ENCODE peak calls at places on chromosomes 6 and 20, in five cellular contexts. A, E, P, U and K are unnamed samples.

GRCh38 chr6:86937219-86938079 is at the start of gene HTR1E:
- DNase-seq in E (no peak), A (peak; percentile 6), P (peak; percentile 97), U (no peak), K (no peak)

GRCh38 chr20:15859061-15859460 is 714.2 kb downstream of the KIF16B start:
- DNase-seq in A (no peak), P (no peak), E (no peak), U (no peak), K (no peak)

GRCh38 chr6:219641-220198 is 72.6 kb upstream of the DUSP22 start:
- DNase-seq in P (peak; percentile 73), U (no peak), E (no peak), A (no peak), K (no peak)

GRCh38 chr6:75210885-75211739 is 5.3 kb upstream of the COL12A1 start:
- DNase-seq in A (peak; percentile 44), U (no peak), P (peak; percentile 61), E (peak; percentile 58), K (peak; percentile 74)

GRCh38 chr20:2825770-2826169 is 9.6 kb downstream of the TMEM239 start:
- DNase-seq in P (no peak), U (no peak), E (no peak), A (no peak), K (no peak)

GRCh38 chr6:163126741-163127140 is 287.8 kb upstream of the QKI start:
- DNase-seq in A (no peak), E (no peak), P (no peak), U (no peak), K (no peak)

GRCh38 chr6:141956046-141956761 is 176.5 kb upstream of the GJE1 start:
- DNase-seq in A (peak; percentile 17), P (no peak), U (no peak), E (no peak), K (no peak)

GRCh38 chr20:325889-326644 is 715 bp downstream of the SOX12 start:
- DNase-seq in P (peak; percentile 89), U (no peak), A (peak; percentile 39), E (peak; percentile 81), K (no peak)

GRCh38 chr6:99471638-99472037 is 43.6 kb downstream of the USP45 start:
- DNase-seq in E (no peak), A (no peak), P (no peak), U (no peak), K (no peak)

GRCh38 chr6:22828179-22829062 is 259.1 kb downstream of the HDGFL1 start:
- DNase-seq in E (no peak), P (peak; percentile 81), U (peak; percentile 49), A (peak; percentile 56), K (no peak)

GRCh38 chr6:93423542-93423941 is 4.2 kb upstream of the EPHA7 start:
- DNase-seq in P (peak; percentile 79), E (no peak), A (peak; percentile 44), U (no peak), K (no peak)

GRCh38 chr6:14502551-14502950 is 385.0 kb downstream of the CD83 start:
- DNase-seq in A (no peak), E (no peak), U (no peak), P (no peak), K (no peak)

GRCh38 chr6:152585236-152585635 is 51.9 kb downstream of the SYNE1 start:
- DNase-seq in P (no peak), E (no peak), U (no peak), A (no peak), K (no peak)

GRCh38 chr20:17841751-17842191 is 126.8 kb downstream of the SNX5 start:
- DNase-seq in P (no peak), U (no peak), A (no peak), E (no peak), K (no peak)

GRCh38 chr6:14094721-14095120 is 22.9 kb upstream of the CD83 start:
- DNase-seq in P (no peak), A (no peak), E (no peak), U (no peak), K (no peak)

GRCh38 chr20:21156266-21156665 is 30.4 kb downstream of the KIZ start:
- DNase-seq in P (no peak), E (no peak), U (no peak), A (no peak), K (no peak)

GRCh38 chr6:72952808-72953630 is 272.3 kb downstream of the KHDC1L start:
- DNase-seq in P (no peak), U (no peak), E (no peak), A (no peak), K (no peak)

GRCh38 chr6:47034919-47035318 is 7.2 kb downstream of the ADGRF1 start:
- DNase-seq in E (no peak), A (peak; percentile 87), P (no peak), U (peak; percentile 91), K (no peak)

GRCh38 chr6:54194067-54194466 is 82.8 kb downstream of the MLIP start:
- DNase-seq in P (no peak), U (no peak), A (no peak), E (no peak), K (no peak)

GRCh38 chr6:17032595-17033591 is 69.0 kb upstream of the STMND1 start:
- DNase-seq in U (peak; percentile 78), P (no peak), E (no peak), A (no peak), K (no peak)

GRCh38 chr20:18851556-18852098 is 38.0 kb downstream of the SCP2D1 start:
- DNase-seq in A (no peak), E (peak; percentile 40), U (no peak), P (no peak), K (no peak)

GRCh38 chr6:100809346-100809745 is 71.8 kb downstream of the ASCC3 start:
- DNase-seq in U (no peak), P (no peak), E (no peak), A (no peak), K (no peak)

GRCh38 chr6:64736421-64736950 is 970.5 kb downstream of the EYS start:
- DNase-seq in P (no peak), A (no peak), E (no peak), U (no peak), K (no peak)

GRCh38 chr6:42724825-42725224 is 2.4 kb upstream of the PRPH2 start:
- DNase-seq in A (no peak), E (no peak), P (no peak), U (no peak), K (no peak)

GRCh38 chr20:9627219-9627618 is 112.8 kb downstream of the LAMP5 start:
- DNase-seq in E (no peak), U (no peak), A (no peak), P (no peak), K (no peak)

GRCh38 chr6:12751694-12752304 is 35.2 kb downstream of the PHACTR1 start:
- DNase-seq in P (peak; percentile 92), E (peak; percentile 51), A (no peak), U (peak; percentile 15), K (no peak)

GRCh38 chr6:169838291-169839028 is 87.0 kb downstream of the ERMARD start:
- DNase-seq in E (no peak), A (no peak), U (no peak), P (peak; percentile 25), K (no peak)

GRCh38 chr20:50392138-50392866 is 117.9 kb upstream of the PTPN1 start:
- DNase-seq in P (no peak), E (no peak), U (no peak), A (no peak), K (no peak)

GRCh38 chr6:28269492-28269891 is 2.5 kb downstream of the ZSCAN26 start:
- DNase-seq in A (no peak), U (no peak), P (no peak), E (no peak), K (no peak)

GRCh38 chr6:149316740-149317655 is 514 bp upstream of the TAB2 start:
- DNase-seq in P (peak; percentile 96), E (peak; percentile 89), A (peak; percentile 85), U (peak; percentile 79), K (peak; percentile 91)

GRCh38 chr6:24648276-24648675 is 2.3 kb upstream of the KIAA0319 start:
- DNase-seq in E (no peak), A (no peak), U (no peak), P (no peak), K (no peak)